ENCODE peak calls at places on chromosome 21, in four cellular contexts. J is GM12878, R is OCI-LY7, Q is fibroblast of villous mesenchyme. L is an unnamed sample.
A peak's percentile ranks its signal among the peaks of the same experiment; 100 is the strongest.

GRCh38 chr21:32750405-32750804 is 21.1 kb downstream of the PAXBP1 start:
- DNase-seq in J (no peak), R (no peak), Q (no peak), L (no peak)

GRCh38 chr21:37984416-37984815 is 68.2 kb upstream of the KCNJ6 start:
- DNase-seq in J (no peak), R (no peak), Q (no peak), L (no peak)

GRCh38 chr21:44331650-44332306 is 7.4 kb downstream of the CFAP410 start:
- DNase-seq in J (no peak), R (no peak), Q (peak; percentile 45), L (peak; percentile 9)

GRCh38 chr21:34511154-34511553 is 856 bp downstream of the KCNE1 start:
- DNase-seq in J (no peak), R (no peak), Q (peak; percentile 79), L (peak; percentile 50)

GRCh38 chr21:45612096-45613019 is 31.2 kb upstream of the PCBP3 start:
- DNase-seq in J (no peak), R (no peak), Q (peak; percentile 73), L (peak; percentile 83)

GRCh38 chr21:46220275-46220810 is 8.2 kb downstream of the LSS start:
- DNase-seq in J (no peak), R (no peak), Q (no peak), L (no peak)

GRCh38 chr21:44592446-44593365 is at the start of gene KRTAP10-6:
- DNase-seq in J (no peak), R (no peak), Q (no peak), L (no peak)

GRCh38 chr21:44765231-44766013 is 36.2 kb downstream of the UBE2G2 start:
- DNase-seq in J (no peak), R (no peak), Q (no peak), L (peak; percentile 42)

GRCh38 chr21:33157303-33157702 is 72.4 kb upstream of the IFNAR2 start:
- DNase-seq in J (no peak), R (no peak), Q (no peak), L (peak; percentile 5)

GRCh38 chr21:39445339-39446269 is at the start of gene LCA5L:
- DNase-seq in J (peak; percentile 47), R (peak; percentile 93), Q (peak; percentile 90), L (peak; percentile 94)
- TF ChIP-seq CTCF in J (peak; percentile 9), R (peak; percentile 13), Q (peak; percentile 6), L (peak; percentile 29)

GRCh38 chr21:41835711-41836154 is 43.4 kb downstream of the PRDM15 start:
- DNase-seq in J (no peak), R (peak; percentile 79), Q (no peak), L (no peak)
- H3K4me3 ChIP-seq in J (no peak overlapping the region), R (peak overlapping the region; percentile 43), Q (no peak overlapping the region), L (no peak overlapping the region)

GRCh38 chr21:30340714-30341573 is 3.5 kb upstream of the KRTAP27-1 start:
- DNase-seq in J (no peak), R (peak; percentile 30), Q (peak; percentile 3), L (peak; percentile 61)

GRCh38 chr21:30349572-30349971 is 1.2 kb upstream of the KRTAP23-1 start:
- DNase-seq in J (no peak), R (no peak), Q (no peak), L (no peak)

GRCh38 chr21:30348506-30348905 is at the start of gene KRTAP23-1:
- DNase-seq in J (no peak), R (no peak), Q (no peak), L (no peak)

GRCh38 chr21:30345014-30345413 is 3.4 kb downstream of the KRTAP23-1 start:
- DNase-seq in J (no peak), R (no peak), Q (no peak), L (no peak)
- TF ChIP-seq CTCF in J (no peak), R (no peak), Q (no peak), L (no peak)

GRCh38 chr21:16156841-16157240 is 427.1 kb downstream of the USP25 start:
- DNase-seq in J (no peak), R (no peak), Q (no peak), L (no peak)

GRCh38 chr21:16159971-16160350 is 430.2 kb downstream of the USP25 start:
- DNase-seq in J (no peak), R (no peak), Q (no peak), L (no peak)

GRCh38 chr21:16159213-16159970 is 429.6 kb downstream of the USP25 start:
- DNase-seq in J (no peak), R (no peak), Q (peak; percentile 12), L (no peak)

GRCh38 chr21:16154961-16155360 is 425.2 kb downstream of the USP25 start:
- DNase-seq in J (no peak), R (no peak), Q (no peak), L (no peak)
- H3K4me3 ChIP-seq in J (no peak overlapping the region), R (no peak overlapping the region), Q (no peak overlapping the region), L (no peak overlapping the region)

GRCh38 chr21:26736449-26736848 is 108.8 kb downstream of the ADAMTS1 start:
- DNase-seq in J (no peak), R (no peak), Q (no peak), L (no peak)

DNA sequence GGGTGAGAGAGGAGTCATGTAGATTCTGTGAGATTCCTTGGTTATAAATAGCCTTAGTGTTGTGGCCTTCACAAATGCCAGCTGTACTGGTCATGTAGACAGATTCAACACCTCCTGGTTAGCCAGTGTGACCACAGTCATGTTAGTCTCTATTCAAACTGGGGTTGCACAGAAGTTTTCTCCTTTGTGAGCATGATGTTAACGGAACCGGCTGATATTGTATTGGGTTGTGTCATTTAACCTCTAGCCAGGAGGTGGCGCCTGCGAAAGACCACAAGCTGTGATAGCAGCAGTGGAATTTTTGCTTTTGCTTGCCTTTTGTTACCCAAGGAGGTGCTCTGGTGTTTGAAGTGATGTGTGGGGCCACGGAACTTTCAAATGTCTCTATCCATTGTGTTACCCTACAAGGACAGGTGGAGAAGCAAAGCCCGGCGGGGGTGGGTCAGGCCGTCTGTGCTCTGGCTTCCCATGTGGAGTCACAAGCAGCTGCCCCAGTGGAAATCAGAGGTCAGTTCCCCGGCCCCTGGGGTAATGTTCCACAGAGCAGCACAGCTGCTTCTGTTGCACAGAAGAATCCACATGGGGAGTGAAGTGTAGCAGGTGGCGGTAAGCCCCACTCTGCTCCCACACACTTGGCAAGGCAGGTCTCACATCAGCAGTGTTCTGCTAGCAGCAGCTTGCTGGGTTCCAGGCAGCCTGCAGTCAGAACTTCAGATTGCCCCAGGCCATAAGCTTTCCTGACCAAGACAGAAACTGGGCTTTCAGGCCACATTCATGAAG is 112.6 kb downstream of the ADAMTS1 start:
- DNase-seq in J (no peak), R (peak; percentile 8), Q (peak; percentile 56), L (peak; percentile 67)
- TF ChIP-seq CTCF in J (peak; percentile 27), R (peak; percentile 71), Q (peak; percentile 74), L (peak; percentile 68)

GRCh38 chr21:16535100-16535418 is 805.3 kb downstream of the USP25 start:
- DNase-seq in J (no peak), R (no peak), Q (peak; percentile 61), L (peak; percentile 96)
- H3K4me3 ChIP-seq in J (no peak overlapping the region), R (no peak overlapping the region), Q (peak overlapping the region; percentile 35), L (peak overlapping the region; percentile 6)

GRCh38 chr21:36260802-36261201 is 59.2 kb upstream of the MORC3 start:
- DNase-seq in J (no peak), R (peak; percentile 34), Q (no peak), L (no peak)
- TF ChIP-seq CTCF in J (no peak), R (peak; percentile 46), Q (no peak), L (no peak)